ENCODE peak calls at places on chromosomes 1 and 21, in four cellular contexts. R, Q, T and C are unnamed samples.

GRCh38 chr1:147292635-147293251 is 50.3 kb downstream of the CHD1L start:
- DNase-seq in R (no peak), Q (peak; percentile 27), T (no peak), C (no peak)

GRCh38 chr1:112852276-112852675 is 103.7 kb downstream of the SLC16A1 start:
- DNase-seq in Q (no peak), R (no peak), T (no peak), C (no peak)

GRCh38 chr1:83802023-83802422 is 196.9 kb downstream of the TTLL7 start:
- DNase-seq in Q (no peak), R (no peak), T (no peak), C (no peak)

GRCh38 chr1:6872573-6873261 is 87.5 kb downstream of the CAMTA1 start:
- DNase-seq in R (no peak), Q (no peak), T (no peak), C (no peak)

GRCh38 chr1:22870201-22870871 is 102.3 kb downstream of the LACTBL1 start:
- DNase-seq in R (no peak), T (no peak), Q (no peak), C (no peak)

GRCh38 chr1:2346691-2347408 is 44.5 kb downstream of the MORN1 start:
- DNase-seq in Q (no peak), R (no peak), T (no peak), C (peak; percentile 62)

GRCh38 chr1:51627672-51628071 is 10.8 kb downstream of the OSBPL9 start:
- DNase-seq in Q (no peak), T (no peak), R (no peak), C (no peak)

GRCh38 chr1:3910049-3910731 is 10.1 kb upstream of the C1orf174 start:
- DNase-seq in R (no peak), Q (no peak), T (no peak), C (no peak)

GRCh38 chr1:101190441-101190840 is 46.4 kb upstream of the S1PR1 start:
- DNase-seq in R (no peak), Q (no peak), T (no peak), C (no peak)

GRCh38 chr21:41932576-41933258 is 21.1 kb downstream of the C2CD2 start:
- DNase-seq in T (no peak), R (peak; percentile 86), Q (no peak), C (no peak)

GRCh38 chr1:37851271-37851670 is 8.1 kb downstream of the MTF1 start:
- DNase-seq in Q (no peak), R (no peak), T (no peak), C (no peak)

GRCh38 chr1:27891196-27891889 is 19.0 kb downstream of the THEMIS2 start:
- DNase-seq in T (no peak), Q (no peak), R (no peak), C (no peak)

GRCh38 chr1:232974971-232975370 is 24.6 kb downstream of the NTPCR start:
- DNase-seq in Q (no peak), T (no peak), R (peak; percentile 32), C (no peak)

GRCh38 chr1:81142099-81142776 is 658.5 kb upstream of the ADGRL2 start:
- DNase-seq in T (no peak), R (no peak), Q (no peak), C (no peak)

GRCh38 chr21:44804762-44805161 is 3.1 kb upstream of the UBE2G2 start:
- DNase-seq in R (no peak), T (no peak), Q (no peak), C (no peak)

GRCh38 chr21:29371464-29371863 is 72.7 kb downstream of the BACH1 start:
- DNase-seq in R (no peak), Q (no peak), T (no peak), C (no peak)

GRCh38 chr1:30907641-30908445 is 715 bp downstream of the SDC3 start:
- DNase-seq in R (no peak), Q (peak; percentile 36), T (no peak), C (no peak)

GRCh38 chr1:110196917-110197782 is 13.0 kb upstream of the KCNC4 start:
- DNase-seq in T (peak; percentile 38), R (no peak), Q (no peak), C (no peak)

GRCh38 chr1:181251001-181251712 is 162.7 kb downstream of the IER5 start:
- DNase-seq in T (no peak), Q (peak; percentile 15), R (no peak), C (peak; percentile 16)

GRCh38 chr1:199042193-199042592 is 403.4 kb downstream of the PTPRC start:
- DNase-seq in T (no peak), Q (no peak), R (no peak), C (no peak)

GRCh38 chr21:33069994-33070811 is at the start of gene OLIG1:
- DNase-seq in Q (no peak), R (no peak), T (no peak), C (no peak)

GRCh38 chr1:65339866-65340483 is 30.6 kb downstream of the DNAJC6 start:
- DNase-seq in R (no peak), Q (no peak), T (no peak), C (no peak)

GRCh38 chr1:46479744-46480350 is 9.8 kb upstream of the DMBX1 start:
- DNase-seq in R (no peak), Q (no peak), T (no peak), C (no peak)

GRCh38 chr1:21665711-21666571 is 3.2 kb downstream of the RAP1GAP start:
- DNase-seq in T (no peak), Q (peak; percentile 9), R (no peak), C (peak; percentile 82)

GRCh38 chr1:50959913-50960844 is at the start of gene FAF1:
- DNase-seq in Q (peak; percentile 94), R (peak; percentile 97), T (peak; percentile 96), C (peak; percentile 99)

GRCh38 chr1:81234237-81234636 is 566.5 kb upstream of the ADGRL2 start:
- DNase-seq in Q (no peak), R (no peak), T (no peak), C (no peak)

GRCh38 chr21:44987301-44987885 is 47.6 kb downstream of the SLX9 start:
- DNase-seq in Q (no peak), T (no peak), R (no peak), C (peak; percentile 78)

GRCh38 chr1:13818926-13819325 is 118.9 kb downstream of the PRDM2 start:
- DNase-seq in Q (no peak), T (no peak), R (no peak), C (no peak)

GRCh38 chr1:212633144-212633543 is 24.6 kb downstream of the ATF3 start:
- DNase-seq in T (no peak), Q (no peak), R (no peak), C (no peak)

GRCh38 chr1:53377438-53377841 is 49.6 kb upstream of the LRP8 start:
- DNase-seq in R (no peak), T (no peak), Q (peak; percentile 3), C (no peak)

GRCh38 chr1:69082312-69082711 is 485.4 kb upstream of the LRRC7 start:
- DNase-seq in R (no peak), Q (no peak), T (no peak), C (no peak)

GRCh38 chr1:116472431-116472961 is 98.3 kb downstream of the CD58 start:
- DNase-seq in R (no peak), Q (no peak), T (no peak), C (no peak)

GRCh38 chr1:211375949-211376348 is 49.3 kb downstream of the TRAF5 start:
- DNase-seq in T (no peak), R (no peak), Q (no peak), C (no peak)

GRCh38 chr1:89705901-89706699 is 73.2 kb downstream of the LRRC8C start:
- DNase-seq in T (no peak), Q (no peak), R (no peak), C (no peak)

GRCh38 chr21:31873275-31873695 is 465 bp downstream of the HUNK start:
- DNase-seq in R (no peak), Q (no peak), T (no peak), C (no peak)

GRCh38 chr1:230212405-230212936 is 145.4 kb downstream of the GALNT2 start:
- DNase-seq in T (no peak), R (no peak), Q (no peak), C (no peak)

GRCh38 chr1:203295796-203296195 is 9.5 kb upstream of the BTG2 start:
- DNase-seq in R (no peak), Q (no peak), T (no peak), C (no peak)

GRCh38 chr1:110603058-110603457 is 3.1 kb downstream of the KCNA2 start:
- DNase-seq in T (no peak), Q (no peak), R (no peak), C (no peak)

GRCh38 chr1:52127181-52128175 is 14.4 kb upstream of the ZFYVE9 start:
- DNase-seq in R (no peak), T (no peak), Q (peak; percentile 32), C (no peak)